ENCODE peak calls at places on chromosome 1, in ten cellular contexts. One of them, this sample, is unnamed.

GRCh38 chr1:179092896-179093461 is 11.1 kb downstream of the TOR3A start:
- DNase-seq in NB4: no peak
- DNase-seq in A549: no peak
- DNase-seq in GM10248: no peak
- DNase-seq in brain microvascular endothelial cell: no peak
- DNase-seq in SHP77: no peak
- DNase-seq in activated T-helper 1 cell treated with Interleukin-2 at 50 U/mL for 16 hours: no peak
- DNase-seq in C1 segment of cervical spinal cord: no peak
- DNase-seq in transverse colon: no peak
- DNase-seq in mammary epithelial cell: no peak
- DNase-seq in this sample: no peak

GRCh38 chr1:11925938-11926292 is 312 bp downstream of the KIAA2013 start:
- DNase-seq in NB4: no peak
- DNase-seq in A549: no peak
- DNase-seq in GM10248: no peak
- DNase-seq in brain microvascular endothelial cell: no peak
- DNase-seq in SHP77: no peak
- DNase-seq in activated T-helper 1 cell treated with Interleukin-2 at 50 U/mL for 16 hours: no peak
- DNase-seq in C1 segment of cervical spinal cord: no peak
- DNase-seq in transverse colon: no peak
- DNase-seq in mammary epithelial cell: no peak
- DNase-seq in this sample: no peak

GRCh38 chr1:219215477-219215876 is 41.8 kb downstream of the LYPLAL1 start:
- DNase-seq in NB4: no peak
- DNase-seq in A549: no peak
- DNase-seq in GM10248: no peak
- DNase-seq in brain microvascular endothelial cell: no peak
- DNase-seq in SHP77: no peak
- DNase-seq in activated T-helper 1 cell treated with Interleukin-2 at 50 U/mL for 16 hours: no peak
- DNase-seq in C1 segment of cervical spinal cord: no peak
- DNase-seq in transverse colon: no peak
- DNase-seq in mammary epithelial cell: peak
- DNase-seq in this sample: no peak

GRCh38 chr1:163772266-163772665 is 450.5 kb downstream of the NUF2 start:
- DNase-seq in NB4: no peak
- DNase-seq in A549: no peak
- DNase-seq in GM10248: no peak
- DNase-seq in brain microvascular endothelial cell: no peak
- DNase-seq in SHP77: no peak
- DNase-seq in activated T-helper 1 cell treated with Interleukin-2 at 50 U/mL for 16 hours: no peak
- DNase-seq in C1 segment of cervical spinal cord: no peak
- DNase-seq in transverse colon: no peak
- DNase-seq in mammary epithelial cell: no peak
- DNase-seq in this sample: no peak

GRCh38 chr1:46021046-46021822 is 111.2 kb downstream of the PIK3R3 start:
- DNase-seq in NB4: no peak
- DNase-seq in A549: no peak
- DNase-seq in GM10248: no peak
- DNase-seq in brain microvascular endothelial cell: no peak
- DNase-seq in SHP77: no peak
- DNase-seq in activated T-helper 1 cell treated with Interleukin-2 at 50 U/mL for 16 hours: no peak
- DNase-seq in C1 segment of cervical spinal cord: no peak
- DNase-seq in transverse colon: no peak
- DNase-seq in mammary epithelial cell: no peak
- DNase-seq in this sample: no peak

GRCh38 chr1:95640746-95641145 is 406.7 kb downstream of the RWDD3 start:
- DNase-seq in NB4: no peak
- DNase-seq in A549: peak
- DNase-seq in GM10248: no peak
- DNase-seq in brain microvascular endothelial cell: peak
- DNase-seq in SHP77: peak
- DNase-seq in activated T-helper 1 cell treated with Interleukin-2 at 50 U/mL for 16 hours: no peak
- DNase-seq in C1 segment of cervical spinal cord: no peak
- DNase-seq in transverse colon: no peak
- DNase-seq in mammary epithelial cell: peak
- DNase-seq in this sample: peak

GRCh38 chr1:58783090-58783992 is 506 bp downstream of the JUN start:
- DNase-seq in NB4: peak
- DNase-seq in A549: peak
- DNase-seq in GM10248: peak
- DNase-seq in brain microvascular endothelial cell: peak
- DNase-seq in SHP77: no peak
- DNase-seq in activated T-helper 1 cell treated with Interleukin-2 at 50 U/mL for 16 hours: peak
- DNase-seq in C1 segment of cervical spinal cord: no peak
- DNase-seq in transverse colon: peak
- DNase-seq in mammary epithelial cell: peak
- DNase-seq in this sample: peak

GRCh38 chr1:169495916-169496315 is 10.2 kb upstream of the SLC19A2 start:
- DNase-seq in NB4: no peak
- DNase-seq in A549: no peak
- DNase-seq in GM10248: no peak
- DNase-seq in brain microvascular endothelial cell: no peak
- DNase-seq in SHP77: no peak
- DNase-seq in activated T-helper 1 cell treated with Interleukin-2 at 50 U/mL for 16 hours: no peak
- DNase-seq in C1 segment of cervical spinal cord: no peak
- DNase-seq in transverse colon: no peak
- DNase-seq in mammary epithelial cell: peak
- DNase-seq in this sample: no peak

GRCh38 chr1:184649500-184649899 is 105.2 kb downstream of the EDEM3 start:
- DNase-seq in NB4: no peak
- DNase-seq in A549: no peak
- DNase-seq in GM10248: peak
- DNase-seq in brain microvascular endothelial cell: no peak
- DNase-seq in SHP77: no peak
- DNase-seq in activated T-helper 1 cell treated with Interleukin-2 at 50 U/mL for 16 hours: no peak
- DNase-seq in C1 segment of cervical spinal cord: no peak
- DNase-seq in transverse colon: no peak
- DNase-seq in mammary epithelial cell: no peak
- DNase-seq in this sample: no peak

GRCh38 chr1:175804556-175804955 is 61.2 kb upstream of the TNR start:
- DNase-seq in NB4: no peak
- DNase-seq in A549: no peak
- DNase-seq in GM10248: no peak
- DNase-seq in brain microvascular endothelial cell: no peak
- DNase-seq in SHP77: no peak
- DNase-seq in activated T-helper 1 cell treated with Interleukin-2 at 50 U/mL for 16 hours: no peak
- DNase-seq in C1 segment of cervical spinal cord: no peak
- DNase-seq in transverse colon: no peak
- DNase-seq in mammary epithelial cell: no peak
- DNase-seq in this sample: peak

GRCh38 chr1:172874950-172875349 is 175.8 kb downstream of the TNFSF18 start:
- DNase-seq in NB4: no peak
- DNase-seq in A549: no peak
- DNase-seq in GM10248: no peak
- DNase-seq in brain microvascular endothelial cell: peak
- DNase-seq in SHP77: no peak
- DNase-seq in activated T-helper 1 cell treated with Interleukin-2 at 50 U/mL for 16 hours: no peak
- DNase-seq in C1 segment of cervical spinal cord: no peak
- DNase-seq in transverse colon: no peak
- DNase-seq in mammary epithelial cell: peak
- DNase-seq in this sample: no peak

GRCh38 chr1:231616667-231617066 is 9.9 kb upstream of the DISC1 start:
- DNase-seq in NB4: no peak
- DNase-seq in A549: no peak
- DNase-seq in GM10248: no peak
- DNase-seq in brain microvascular endothelial cell: no peak
- DNase-seq in SHP77: no peak
- DNase-seq in activated T-helper 1 cell treated with Interleukin-2 at 50 U/mL for 16 hours: no peak
- DNase-seq in C1 segment of cervical spinal cord: no peak
- DNase-seq in transverse colon: no peak
- DNase-seq in mammary epithelial cell: no peak
- DNase-seq in this sample: no peak

GRCh38 chr1:208475449-208475848 is 231.3 kb upstream of the PLXNA2 start:
- DNase-seq in NB4: no peak
- DNase-seq in A549: no peak
- DNase-seq in GM10248: no peak
- DNase-seq in brain microvascular endothelial cell: no peak
- DNase-seq in SHP77: no peak
- DNase-seq in activated T-helper 1 cell treated with Interleukin-2 at 50 U/mL for 16 hours: no peak
- DNase-seq in C1 segment of cervical spinal cord: no peak
- DNase-seq in transverse colon: no peak
- DNase-seq in mammary epithelial cell: peak
- DNase-seq in this sample: peak

GRCh38 chr1:24955161-24955560 is 25.1 kb upstream of the RUNX3 start:
- DNase-seq in NB4: peak
- DNase-seq in A549: no peak
- DNase-seq in GM10248: peak
- DNase-seq in brain microvascular endothelial cell: peak
- DNase-seq in SHP77: no peak
- DNase-seq in activated T-helper 1 cell treated with Interleukin-2 at 50 U/mL for 16 hours: peak
- DNase-seq in C1 segment of cervical spinal cord: no peak
- DNase-seq in transverse colon: no peak
- DNase-seq in mammary epithelial cell: peak
- DNase-seq in this sample: no peak